ENCODE peak calls at places on chromosomes 3 and 15, in six cellular contexts. R is GM12878, L is IMR-90, Z is transverse colon, G is uterus, V is GM12891. W is an unnamed sample.

GRCh38 chr3:11236588-11237461 is 35.4 kb upstream of the ATG7 start:
- DNase-seq in R (no peak), L (peak), Z (peak), G (peak), V (peak), W (no peak)

GRCh38 chr3:145094355-145094941 is 1066.5 kb downstream of the PLOD2 start:
- DNase-seq in R (no peak), L (peak), Z (no peak), G (no peak), V (peak), W (peak)

GRCh38 chr3:167729591-167729990 is 5.1 kb downstream of the PDCD10 start:
- DNase-seq in R (no peak), L (no peak), Z (no peak), G (no peak), V (no peak), W (no peak)

GRCh38 chr3:65587650-65588439 is 450.9 kb downstream of the MAGI1 start:
- DNase-seq in R (no peak), L (no peak), Z (no peak), G (no peak), V (no peak), W (no peak)

GRCh38 chr3:129793947-129794318 is 99.6 kb downstream of the TMCC1 start:
- DNase-seq in R (no peak), L (no peak), Z (no peak), G (no peak), V (no peak), W (no peak)

GRCh38 chr3:196339493-196340254 is 1.5 kb upstream of the TM4SF19 start:
- DNase-seq in R (no peak), L (peak), Z (no peak), G (no peak), V (no peak), W (no peak)

GRCh38 chr3:38907426-38907825 is 91.4 kb upstream of the SCN10A start:
- DNase-seq in R (no peak), L (peak), Z (no peak), G (no peak), V (no peak), W (no peak)

GRCh38 chr15:75862796-75863195 is 19.5 kb downstream of the UBE2Q2 start:
- DNase-seq in R (no peak), L (no peak), Z (no peak), G (no peak), V (no peak), W (no peak)

GRCh38 chr3:29186131-29186599 is 94.7 kb upstream of the RBMS3 start:
- DNase-seq in R (no peak), L (peak), Z (no peak), G (no peak), V (no peak), W (no peak)

GRCh38 chr15:77909131-77909940 is 168.2 kb downstream of the TBC1D2B start:
- DNase-seq in R (no peak), L (no peak), Z (no peak), G (no peak), V (no peak), W (no peak)

GRCh38 chr3:28835751-28836150 is 445.1 kb upstream of the RBMS3 start:
- DNase-seq in R (no peak), L (peak), Z (no peak), G (no peak), V (no peak), W (no peak)

GRCh38 chr3:47288966-47289910 is 6.5 kb downstream of the KLHL18 start:
- DNase-seq in R (no peak), L (no peak), Z (no peak), G (no peak), V (no peak), W (no peak)

GRCh38 chr3:150216041-150216811 is 191.9 kb upstream of the TSC22D2 start:
- DNase-seq in R (no peak), L (peak), Z (no peak), G (no peak), V (no peak), W (peak)

GRCh38 chr15:95887666-95888480 is 442.6 kb upstream of the NR2F2 start:
- DNase-seq in R (no peak), L (peak), Z (no peak), G (no peak), V (no peak), W (no peak)

GRCh38 chr3:39038165-39038564 is 13.6 kb downstream of the SCN11A start:
- DNase-seq in R (no peak), L (peak), Z (no peak), G (no peak), V (no peak), W (no peak)

GRCh38 chr3:68256635-68257034 is 602.2 kb upstream of the SUCLG2 start:
- DNase-seq in R (no peak), L (no peak), Z (no peak), G (no peak), V (no peak), W (no peak)

GRCh38 chr3:14627815-14628214 is 23.7 kb upstream of the CCDC174 start:
- DNase-seq in R (no peak), L (no peak), Z (no peak), G (no peak), V (no peak), W (no peak)

GRCh38 chr15:40825661-40826088 is 2.8 kb downstream of the PPP1R14D start:
- DNase-seq in R (no peak), L (peak), Z (peak), G (no peak), V (no peak), W (no peak)

GRCh38 chr3:62467936-62468722 is 94.8 kb upstream of the FEZF2 start:
- DNase-seq in R (no peak), L (no peak), Z (no peak), G (no peak), V (no peak), W (no peak)

GRCh38 chr3:20023663-20024417 is 11.8 kb upstream of the PP2D1 start:
- DNase-seq in R (no peak), L (no peak), Z (peak), G (no peak), V (no peak), W (no peak)

GRCh38 chr15:25181290-25182097 is 226.7 kb downstream of the SNRPN start:
- DNase-seq in R (no peak), L (no peak), Z (peak), G (peak), V (no peak), W (no peak)

GRCh38 chr3:50375200-50375931 is 16.0 kb upstream of the TMEM115 start:
- DNase-seq in R (no peak), L (no peak), Z (no peak), G (no peak), V (no peak), W (peak)

GRCh38 chr3:127081001-127081720 is 98.2 kb downstream of the PLXNA1 start:
- DNase-seq in R (no peak), L (no peak), Z (no peak), G (no peak), V (no peak), W (no peak)

GRCh38 chr15:60601098-60601497 is 122.2 kb upstream of the ICE2 start:
- DNase-seq in R (no peak), L (no peak), Z (no peak), G (no peak), V (no peak), W (no peak)

GRCh38 chr3:52721742-52722033 is 15.8 kb downstream of the SPCS1 start:
- DNase-seq in R (no peak), L (no peak), Z (no peak), G (no peak), V (no peak), W (no peak)

GRCh38 chr15:73633991-73634495 is 854 bp upstream of the NPTN start:
- DNase-seq in R (no peak), L (peak), Z (no peak), G (no peak), V (no peak), W (peak)

GRCh38 chr15:73632670-73633058 is 525 bp downstream of the NPTN start:
- DNase-seq in R (no peak), L (no peak), Z (no peak), G (no peak), V (no peak), W (no peak)

GRCh38 chr15:73630796-73631471 is 2.3 kb downstream of the NPTN start:
- DNase-seq in R (no peak), L (no peak), Z (no peak), G (no peak), V (no peak), W (no peak)

GRCh38 chr15:73631915-73632669 is 1.1 kb downstream of the NPTN start:
- DNase-seq in R (no peak), L (peak), Z (peak), G (peak), V (no peak), W (no peak)

DNA sequence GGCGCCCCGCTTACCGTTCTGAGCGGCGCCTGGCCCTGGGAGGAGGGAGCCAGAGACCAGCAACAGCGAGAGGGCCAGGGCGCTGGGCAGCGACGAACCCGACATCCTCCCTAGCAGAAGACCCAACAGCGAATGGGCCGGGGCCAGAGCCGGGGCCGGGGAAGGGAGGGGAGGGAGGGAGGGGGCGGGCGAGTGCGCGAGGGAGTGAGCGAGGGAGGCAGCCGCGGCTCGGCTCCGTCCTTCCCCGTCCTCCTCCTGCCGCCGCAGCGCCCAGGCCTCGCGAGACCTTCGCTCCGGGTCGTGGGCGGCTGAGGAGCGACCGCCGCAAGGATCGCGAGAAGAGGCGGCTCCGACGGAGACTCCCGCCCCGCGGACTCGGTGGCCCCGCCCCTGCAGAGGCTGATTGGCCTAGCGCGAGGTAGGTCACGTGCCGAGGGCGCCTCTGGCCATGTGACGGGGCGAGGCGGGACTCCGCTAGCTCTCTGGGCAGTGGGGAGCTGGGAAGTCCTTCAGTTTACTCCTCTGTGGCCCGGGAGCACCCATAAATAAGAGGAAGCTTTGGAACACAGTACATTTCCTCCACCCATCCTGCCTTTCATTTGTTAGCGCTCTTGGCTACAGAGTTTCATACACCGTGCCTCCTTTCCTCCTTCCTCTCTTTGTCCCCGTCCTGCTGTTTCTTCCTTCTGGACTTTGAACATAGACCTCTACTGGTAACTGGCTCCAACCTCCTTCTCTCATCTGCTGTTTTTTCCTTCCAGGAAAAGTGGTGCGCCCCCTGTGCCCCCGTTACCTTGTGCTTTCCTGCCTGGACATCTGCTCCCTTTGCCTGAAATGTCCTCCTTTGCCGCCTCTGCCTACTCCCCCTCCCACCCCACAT is at the start of gene NPTN:
- DNase-seq in R (peak), L (peak), Z (peak), G (peak), V (peak), W (peak)
- TF ChIP-seq POLR2A in R (peak), L (peak), Z (peak), G (peak), V (peak), W (peak)

DNA sequence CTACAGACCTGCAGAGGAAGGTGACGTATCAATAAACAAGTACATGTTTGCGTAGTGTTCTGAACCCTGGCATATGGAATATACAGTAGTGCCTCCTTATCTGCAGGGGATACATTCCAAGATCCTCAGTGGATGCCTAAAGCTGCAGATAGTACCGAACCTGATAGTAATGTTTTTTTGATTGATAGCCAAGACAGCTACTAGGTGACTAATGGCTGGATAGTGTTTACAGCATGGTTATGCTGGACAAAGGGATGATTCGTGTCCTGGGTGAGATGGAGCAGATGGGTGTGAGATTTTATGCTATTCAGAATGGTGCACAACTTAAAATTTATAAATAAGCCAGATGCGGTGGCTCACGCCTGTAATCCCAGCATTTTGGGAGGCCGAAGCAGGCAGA is 55.8 kb upstream of the IGF2BP2 start:
- DNase-seq in R (no peak), L (no peak), Z (no peak), G (no peak), V (no peak), W (no peak)
- TF ChIP-seq POLR2A in R (no peak), L (no peak), Z (no peak), G (no peak), V (no peak), W (no peak)

GRCh38 chr3:43693594-43693993 is 2.9 kb downstream of the ABHD5 start:
- DNase-seq in R (no peak), L (no peak), Z (no peak), G (no peak), V (no peak), W (no peak)
- TF ChIP-seq POLR2A in R (no peak), L (no peak), Z (no peak), G (no peak), V (no peak), W (no peak)

GRCh38 chr15:82749951-82750830 is 40.5 kb upstream of the AP3B2 start:
- DNase-seq in R (peak), L (peak), Z (peak), G (peak), V (peak), W (peak)
- TF ChIP-seq POLR2A in R (peak), L (peak), Z (peak), G (peak), V (peak), W (peak)